ENCODE peak calls at places on chromosomes 4 and X, in eight cellular contexts. B, E, Q, A, D, C, V and T are unnamed samples.

GRCh38 chr4:120723986-120724385 is 198.5 kb downstream of the PRDM5 start:
- DNase-seq in B (no peak), E (no peak), Q (no peak), A (no peak), D (no peak), C (no peak), V (no peak), T (no peak)

GRCh38 chr4:8159522-8160232 is 1.1 kb upstream of the ABLIM2 start:
- DNase-seq in B (no peak), E (no peak), Q (no peak), A (no peak), D (peak; percentile 13), C (no peak), V (no peak), T (no peak)

GRCh38 chrX:1462596-1463251 is 10.0 kb upstream of the ASMTL start:
- DNase-seq in B (peak; percentile 61), E (peak; percentile 85), Q (no peak), A (no peak), D (peak; percentile 89), C (no peak), V (peak; percentile 36), T (no peak)

GRCh38 chr4:176034498-176034897 is 31.1 kb upstream of the WDR17 start:
- DNase-seq in B (no peak), E (peak; percentile 14), Q (no peak), A (no peak), D (peak; percentile 40), C (no peak), V (no peak), T (no peak)

GRCh38 chr4:182245541-182246245 is 2.5 kb downstream of the TENM3 start:
- DNase-seq in B (no peak), E (no peak), Q (no peak), A (no peak), D (no peak), C (no peak), V (no peak), T (no peak)

GRCh38 chr4:153232768-153233167 is 28.5 kb downstream of the TRIM2 start:
- DNase-seq in B (no peak), E (no peak), Q (no peak), A (no peak), D (no peak), C (no peak), V (peak; percentile 65), T (no peak)

GRCh38 chr4:159481936-159482335 is 379.1 kb downstream of the RAPGEF2 start:
- DNase-seq in B (no peak), E (no peak), Q (no peak), A (no peak), D (no peak), C (no peak), V (no peak), T (no peak)

GRCh38 chr4:26120098-26120795 is 200.6 kb upstream of the RBPJ start:
- DNase-seq in B (no peak), E (no peak), Q (no peak), A (no peak), D (no peak), C (no peak), V (no peak), T (no peak)

GRCh38 chr4:89438102-89438831 is 130.7 kb upstream of the GPRIN3 start:
- DNase-seq in B (peak; percentile 15), E (peak; percentile 42), Q (peak; percentile 19), A (peak; percentile 13), D (peak; percentile 48), C (no peak), V (peak; percentile 34), T (peak; percentile 39)

GRCh38 chrX:86806786-86807185 is 658.5 kb downstream of the DACH2 start:
- DNase-seq in B (no peak), E (no peak), Q (peak; percentile 20), A (no peak), D (no peak), C (no peak), V (no peak), T (peak; percentile 6)

GRCh38 chr4:124018383-124019317 is 622.1 kb downstream of the SPRY1 start:
- DNase-seq in B (no peak), E (peak; percentile 43), Q (peak; percentile 18), A (no peak), D (no peak), C (no peak), V (peak; percentile 37), T (peak; percentile 40)

GRCh38 chr4:89171176-89171575 is 59.8 kb downstream of the TIGD2 start:
- DNase-seq in B (no peak), E (no peak), Q (no peak), A (no peak), D (no peak), C (no peak), V (no peak), T (no peak)

GRCh38 chrX:96764864-96765263 is 80.2 kb downstream of the DIAPH2 start:
- DNase-seq in B (no peak), E (no peak), Q (no peak), A (no peak), D (no peak), C (no peak), V (no peak), T (no peak)

GRCh38 chr4:163697121-163697520 is 202.6 kb downstream of the TMA16 start:
- DNase-seq in B (no peak), E (no peak), Q (no peak), A (no peak), D (no peak), C (no peak), V (no peak), T (no peak)

GRCh38 chr4:141768954-141769353 is 132.6 kb downstream of the IL15 start:
- DNase-seq in B (no peak), E (peak; percentile 93), Q (no peak), A (no peak), D (no peak), C (no peak), V (no peak), T (no peak)

GRCh38 chr4:92809381-92809780 is 505.6 kb downstream of the GRID2 start:
- DNase-seq in B (no peak), E (no peak), Q (no peak), A (no peak), D (no peak), C (no peak), V (no peak), T (no peak)

GRCh38 chrX:117010243-117010642 is 547.5 kb upstream of the CT83 start:
- DNase-seq in B (no peak), E (no peak), Q (no peak), A (no peak), D (no peak), C (no peak), V (no peak), T (no peak)

GRCh38 chr4:71221510-71222466 is 117.0 kb upstream of the SLC4A4 start:
- DNase-seq in B (no peak), E (no peak), Q (no peak), A (no peak), D (no peak), C (no peak), V (no peak), T (no peak)

GRCh38 chr4:75189976-75190375 is 257.1 kb downstream of the PARM1 start:
- DNase-seq in B (no peak), E (no peak), Q (no peak), A (no peak), D (no peak), C (no peak), V (no peak), T (no peak)

GRCh38 chrX:48071064-48071985 is at the start of gene ZNF630:
- DNase-seq in B (peak; percentile 18), E (peak; percentile 70), Q (peak; percentile 76), A (peak; percentile 41), D (peak; percentile 47), C (peak; percentile 46), V (peak; percentile 87), T (peak; percentile 80)

GRCh38 chrX:149950681-149951080 is 12.4 kb upstream of the EOLA2 start:
- DNase-seq in B (no peak), E (peak; percentile 62), Q (peak; percentile 30), A (no peak), D (peak; percentile 19), C (no peak), V (no peak), T (peak; percentile 13)

GRCh38 chr4:122847931-122848330 is 21.3 kb downstream of the FGF2 start:
- DNase-seq in B (no peak), E (no peak), Q (no peak), A (no peak), D (no peak), C (no peak), V (no peak), T (no peak)

GRCh38 chrX:1389181-1389992 is 2.5 kb downstream of the SLC25A6 start:
- DNase-seq in B (no peak), E (no peak), Q (no peak), A (no peak), D (no peak), C (no peak), V (peak; percentile 20), T (no peak)

GRCh38 chr4:47714269-47714668 is 123.6 kb downstream of the CORIN start:
- DNase-seq in B (no peak), E (no peak), Q (no peak), A (no peak), D (no peak), C (no peak), V (no peak), T (no peak)

GRCh38 chr4:40340034-40340433 is 4.9 kb downstream of the CHRNA9 start:
- DNase-seq in B (no peak), E (no peak), Q (no peak), A (no peak), D (no peak), C (no peak), V (no peak), T (no peak)

GRCh38 chr4:149781150-149781549 is 34.5 kb downstream of the IQCM start:
- DNase-seq in B (no peak), E (no peak), Q (no peak), A (no peak), D (no peak), C (no peak), V (no peak), T (no peak)

GRCh38 chrX:134753185-134754008 is 95.1 kb upstream of the PLAC1 start:
- DNase-seq in B (no peak), E (peak; percentile 53), Q (no peak), A (no peak), D (no peak), C (no peak), V (no peak), T (no peak)

GRCh38 chr4:178387756-178388155 is 945.5 kb upstream of the AGA start:
- DNase-seq in B (no peak), E (no peak), Q (no peak), A (no peak), D (no peak), C (no peak), V (no peak), T (no peak)

GRCh38 chrX:40155617-40156471 is 58.1 kb upstream of the BCOR start:
- DNase-seq in B (no peak), E (no peak), Q (no peak), A (no peak), D (no peak), C (no peak), V (no peak), T (peak; percentile 23)

GRCh38 chrX:15737957-15738685 is at the start of gene CA5B:
- DNase-seq in B (peak; percentile 95), E (peak; percentile 94), Q (peak; percentile 87), A (peak; percentile 99), D (peak; percentile 99), C (peak; percentile 97), V (peak; percentile 98), T (peak; percentile 92)

GRCh38 chr4:173360587-173361221 is 10.1 kb upstream of the SAP30 start:
- DNase-seq in B (no peak), E (peak; percentile 12), Q (no peak), A (no peak), D (no peak), C (no peak), V (no peak), T (no peak)

GRCh38 chr4:128379860-128380259 is 92.2 kb upstream of the PGRMC2 start:
- DNase-seq in B (no peak), E (peak; percentile 32), Q (peak; percentile 23), A (no peak), D (no peak), C (no peak), V (peak; percentile 42), T (peak; percentile 41)

GRCh38 chr4:176363072-176363471 is 43.3 kb downstream of the SPCS3 start:
- DNase-seq in B (no peak), E (no peak), Q (no peak), A (no peak), D (no peak), C (no peak), V (no peak), T (no peak)

GRCh38 chr4:86661006-86661405 is 66.9 kb downstream of the PTPN13 start:
- DNase-seq in B (no peak), E (no peak), Q (no peak), A (no peak), D (no peak), C (no peak), V (no peak), T (no peak)